ENCODE peak calls at places on chromosomes 4 and X, in eight cellular contexts. D is fibroblast of pulmonary artery; T is foreskin fibroblast; X is neural progenitor cell; K is left ventricle myocardium inferior; R is fibroblast of lung; Y is transverse colon; V is CD8-positive, alpha-beta T cell. E is an unnamed sample.

GRCh38 chrX:14056201-14056600 is 26.5 kb upstream of the GEMIN8 start:
- DNase-seq in T (no peak), R (peak), K (no peak), D (peak), Y (no peak), X (no peak), V (no peak), E (no peak)

GRCh38 chrX:47422444-47422843 is 52.1 kb downstream of the ZNF157 start:
- DNase-seq in R (no peak), X (no peak), T (no peak), V (no peak), D (no peak), K (no peak), Y (no peak), E (no peak)

GRCh38 chr4:15744016-15744415 is 34.1 kb upstream of the CD38 start:
- DNase-seq in K (no peak), Y (no peak), X (no peak), R (peak), D (peak), V (no peak), T (no peak), E (peak)

GRCh38 chrX:53357799-53358530 is 64.5 kb downstream of the SMC1A start:
- DNase-seq in D (peak), Y (no peak), T (peak), V (no peak), R (peak), K (no peak), X (peak), E (no peak)

GRCh38 chr4:3416821-3417221 is 24.9 kb upstream of the HGFAC start:
- DNase-seq in D (no peak), X (no peak), R (no peak), V (no peak), T (no peak), Y (no peak), K (peak), E (no peak)

GRCh38 chr4:87038837-87039715 is 104.3 kb downstream of the AFF1 start:
- DNase-seq in Y (peak), K (peak), V (no peak), T (peak), D (peak), X (peak), R (peak), E (no peak)

GRCh38 chrX:1491851-1492349 is 39.2 kb upstream of the ASMTL start:
- DNase-seq in Y (no peak), X (peak), K (no peak), D (peak), V (no peak), T (no peak), R (no peak), E (no peak)

GRCh38 chr4:65502151-65502691 is 168.1 kb downstream of the EPHA5 start:
- DNase-seq in R (peak), T (no peak), X (no peak), D (peak), Y (no peak), K (no peak), V (no peak), E (peak)

GRCh38 chr4:1512738-1513660 is 106.8 kb upstream of the NKX1-1 start:
- DNase-seq in R (peak), X (peak), V (peak), Y (peak), T (no peak), K (peak), D (peak), E (no peak)

GRCh38 chr4:111839186-111839585 is 306.1 kb upstream of the FAM241A start:
- DNase-seq in D (no peak), T (no peak), Y (no peak), K (no peak), V (no peak), X (peak), R (no peak), E (no peak)

GRCh38 chr4:184746532-184746870 is 12.6 kb upstream of the CENPU start:
- DNase-seq in K (no peak), Y (no peak), T (peak), V (no peak), R (peak), X (no peak), D (peak), E (peak)

GRCh38 chr4:87746001-87746400 is 53.4 kb upstream of the IBSP start:
- DNase-seq in R (no peak), Y (no peak), T (no peak), V (no peak), D (no peak), K (no peak), X (no peak), E (no peak)

GRCh38 chrX:153700967-153701366 is 13.2 kb downstream of the SLC6A8 start:
- DNase-seq in T (no peak), K (no peak), V (no peak), Y (no peak), R (no peak), D (no peak), X (no peak), E (no peak)

GRCh38 chr4:86990510-86990909 is 55.7 kb downstream of the AFF1 start:
- DNase-seq in R (no peak), Y (no peak), V (no peak), X (no peak), K (no peak), D (no peak), T (no peak), E (no peak)

GRCh38 chr4:185589067-185589844 is 53.9 kb upstream of the PDLIM3 start:
- DNase-seq in T (no peak), Y (no peak), D (peak), K (no peak), R (peak), V (no peak), X (no peak), E (peak)

GRCh38 chr4:186596850-186597390 is 41.6 kb upstream of the MTNR1A start:
- DNase-seq in R (no peak), K (no peak), Y (no peak), X (no peak), D (no peak), T (no peak), V (no peak), E (no peak)

GRCh38 chr4:71126719-71127118 is 133.3 kb downstream of the DCK start:
- DNase-seq in Y (peak), X (no peak), D (peak), K (no peak), R (peak), V (no peak), T (peak), E (peak)

GRCh38 chrX:1734806-1735205 is 119.9 kb downstream of the ASMT start:
- DNase-seq in Y (no peak), D (no peak), V (no peak), K (no peak), R (no peak), X (no peak), T (no peak), E (no peak)

GRCh38 chrX:153717445-153717844 is 6.7 kb downstream of the BCAP31 start:
- DNase-seq in Y (no peak), D (no peak), K (no peak), X (no peak), R (no peak), T (no peak), V (no peak), E (no peak)

GRCh38 chr4:77818077-77818666 is 996 bp downstream of the CNOT6L start:
- DNase-seq in Y (peak), T (peak), V (no peak), X (peak), D (peak), K (peak), R (peak), E (no peak)

GRCh38 chr4:110268352-110268751 is 69.9 kb upstream of the ELOVL6 start:
- DNase-seq in X (no peak), Y (no peak), V (no peak), D (no peak), T (no peak), R (no peak), K (no peak), E (no peak)

GRCh38 chr4:154231796-154232478 is 259.7 kb downstream of the DCHS2 start:
- DNase-seq in D (no peak), X (no peak), V (no peak), R (no peak), Y (no peak), T (no peak), K (no peak), E (no peak)

GRCh38 chr4:3630136-3630933 is 98.1 kb upstream of the LRPAP1 start:
- DNase-seq in R (no peak), T (no peak), K (no peak), D (no peak), X (no peak), Y (peak), V (no peak), E (no peak)

GRCh38 chrX:23844502-23845138 is 61.6 kb downstream of the SAT1 start:
- DNase-seq in R (peak), D (peak), V (no peak), Y (peak), T (no peak), X (no peak), K (no peak), E (no peak)

GRCh38 chr4:93791570-93792195 is 36.9 kb upstream of the ATOH1 start:
- DNase-seq in K (no peak), V (no peak), Y (peak), R (peak), T (peak), D (peak), X (peak), E (peak)

GRCh38 chrX:41468647-41469323 is 21.6 kb downstream of the NYX start:
- DNase-seq in Y (no peak), R (peak), D (peak), T (peak), K (no peak), X (no peak), V (no peak), E (no peak)

GRCh38 chr4:11698846-11699590 is 270.3 kb upstream of the HS3ST1 start:
- DNase-seq in X (no peak), D (peak), T (peak), K (no peak), V (no peak), R (peak), Y (no peak), E (no peak)

GRCh38 chr4:115145393-115146160 is 32.2 kb upstream of the NDST4 start:
- DNase-seq in D (no peak), K (no peak), V (no peak), R (no peak), Y (peak), X (no peak), T (no peak), E (no peak)

GRCh38 chrX:11664211-11664888 is 1.4 kb downstream of the ARHGAP6 start:
- DNase-seq in V (no peak), D (peak), K (peak), T (no peak), X (peak), Y (no peak), R (peak), E (no peak)

GRCh38 chrX:108439961-108440696 is 491 bp downstream of the COL4A5 start:
- DNase-seq in V (no peak), T (peak), D (no peak), K (no peak), R (peak), Y (no peak), X (peak), E (no peak)

GRCh38 chrX:66163849-66164401 is at the start of gene HEPH:
- DNase-seq in X (peak), D (peak), K (no peak), V (no peak), R (peak), T (no peak), Y (peak), E (peak)

GRCh38 chr4:109332926-109333464 is 30.5 kb upstream of the COL25A1 start:
- DNase-seq in T (no peak), K (no peak), R (no peak), Y (no peak), D (peak), V (no peak), X (peak), E (no peak)

GRCh38 chr4:92304636-92305035 is 870 bp downstream of the GRID2 start:
- DNase-seq in K (no peak), X (peak), Y (no peak), R (no peak), V (no peak), T (no peak), D (peak), E (no peak)

GRCh38 chrX:68889244-68889643 is 60.4 kb downstream of the EFNB1 start:
- DNase-seq in V (no peak), R (no peak), D (no peak), X (no peak), T (no peak), Y (no peak), K (no peak), E (no peak)

GRCh38 chr4:121091941-121092340 is 19.6 kb upstream of the NDNF start:
- DNase-seq in K (no peak), D (no peak), R (no peak), X (no peak), T (no peak), Y (no peak), V (no peak), E (no peak)

GRCh38 chr4:179855471-179855870 is 2387.7 kb upstream of the TENM3 start:
- DNase-seq in K (no peak), Y (no peak), X (no peak), T (no peak), R (peak), V (no peak), D (no peak), E (no peak)

GRCh38 chr4:8269535-8270417 is at the start of gene HTRA3:
- DNase-seq in K (peak), R (peak), V (no peak), X (peak), T (no peak), Y (peak), D (peak), E (no peak)
- H3K4me3 ChIP-seq in K (peak), R (no peak), V (no peak), X (peak), T (peak), Y (peak), D (peak), E (peak)

GRCh38 chrX:40108084-40108958 is 10.6 kb upstream of the BCOR start:
- DNase-seq in R (peak), K (peak), V (no peak), X (peak), D (no peak), Y (peak), T (no peak), E (no peak)

GRCh38 chrX:40107291-40108083 is 9.7 kb upstream of the BCOR start:
- DNase-seq in X (peak), T (no peak), K (peak), Y (peak), R (no peak), D (no peak), V (no peak), E (no peak)

GRCh38 chrX:40109288-40110008 is 11.7 kb upstream of the BCOR start:
- DNase-seq in K (peak), Y (peak), D (peak), V (no peak), T (no peak), R (peak), X (peak), E (no peak)

GRCh38 chrX:40106677-40107290 is 9.0 kb upstream of the BCOR start:
- DNase-seq in Y (no peak), K (no peak), R (no peak), D (no peak), V (no peak), T (no peak), X (no peak), E (no peak)

DNA sequence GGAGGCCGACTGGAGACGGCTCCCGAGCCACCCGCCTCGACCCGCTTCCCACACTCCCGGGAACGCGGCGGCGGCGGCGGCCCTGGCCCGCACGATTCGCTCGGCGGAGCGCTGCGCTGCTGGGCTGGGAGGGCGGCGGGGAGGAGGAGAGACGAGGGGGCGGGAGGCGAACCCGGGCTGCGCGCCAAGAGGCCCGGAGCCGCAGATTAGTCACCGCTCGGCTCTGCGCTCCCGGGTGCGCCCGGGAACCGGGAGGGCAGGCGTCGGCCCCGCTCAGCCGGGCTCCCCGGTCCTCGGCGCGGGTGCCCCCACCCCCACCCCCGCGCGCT is 11.2 kb upstream of the BCOR start:
- DNase-seq in Y (peak), T (peak), D (peak), V (peak), K (peak), R (peak), X (peak), E (no peak)
- H3K4me3 ChIP-seq in Y (peak), T (peak), D (peak), V (peak), K (peak), R (no peak), X (peak), E (peak)

GRCh38 chr4:24496597-24496996 is 87.8 kb downstream of the DHX15 start:
- DNase-seq in V (no peak), Y (no peak), X (no peak), T (no peak), R (no peak), K (no peak), D (no peak), E (no peak)

GRCh38 chr4:24495388-24495787 is 89.0 kb downstream of the DHX15 start:
- DNase-seq in D (no peak), R (no peak), X (no peak), Y (no peak), T (no peak), V (no peak), K (no peak), E (no peak)

DNA sequence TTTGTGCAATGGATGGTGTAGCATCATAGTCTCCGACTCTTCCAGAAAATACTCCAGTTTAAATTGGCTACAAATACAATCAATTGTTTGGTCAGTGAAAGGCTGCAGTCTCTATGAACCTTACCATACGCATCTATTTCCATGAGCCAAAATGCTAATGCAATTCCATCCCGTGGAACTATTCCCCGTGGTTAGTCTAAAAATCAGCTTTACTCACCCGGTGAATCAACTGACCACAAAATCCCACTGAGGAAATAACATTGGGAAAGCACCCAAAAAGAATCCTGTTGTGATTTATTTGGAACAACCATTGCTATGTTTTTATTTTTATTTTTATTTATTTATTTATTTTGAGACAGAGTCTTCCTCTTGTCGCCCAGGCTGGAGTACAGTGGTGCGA is 87.1 kb downstream of the DHX15 start:
- DNase-seq in X (no peak), T (no peak), Y (no peak), V (no peak), D (no peak), R (peak), K (no peak), E (no peak)
- H3K4me3 ChIP-seq in X (no peak), T (no peak), Y (no peak), V (no peak), D (no peak), R (no peak), K (no peak), E (no peak)

GRCh38 chr4:76620723-76621463 is 185.9 kb downstream of the SHROOM3 start:
- DNase-seq in X (no peak), K (no peak), Y (peak), T (no peak), R (no peak), D (no peak), V (no peak), E (no peak)

GRCh38 chr4:76624271-76624681 is 189.2 kb downstream of the SHROOM3 start:
- DNase-seq in Y (no peak), X (peak), R (peak), D (peak), K (no peak), V (no peak), T (peak), E (peak)

GRCh38 chr4:76622126-76622525 is 187.1 kb downstream of the SHROOM3 start:
- DNase-seq in T (no peak), V (no peak), X (no peak), R (peak), K (no peak), Y (peak), D (no peak), E (no peak)

GRCh38 chr4:76623217-76624060 is 188.4 kb downstream of the SHROOM3 start:
- DNase-seq in T (no peak), D (no peak), X (no peak), R (peak), Y (no peak), V (no peak), K (no peak), E (no peak)

GRCh38 chr4:76622717-76623116 is 187.7 kb downstream of the SHROOM3 start:
- DNase-seq in V (no peak), R (no peak), D (no peak), T (no peak), Y (no peak), K (no peak), X (no peak), E (no peak)
- H3K4me3 ChIP-seq in V (no peak), R (no peak), D (no peak), T (no peak), Y (no peak), K (no peak), X (no peak), E (no peak)

GRCh38 chr4:127782025-127782274 is 172 bp upstream of the HSPA4L start:
- DNase-seq in K (peak), V (no peak), X (peak), Y (peak), T (peak), D (peak), R (peak), E (peak)

GRCh38 chr4:127781303-127782024 is 658 bp upstream of the HSPA4L start:
- DNase-seq in R (peak), D (peak), X (no peak), V (no peak), Y (peak), T (peak), K (peak), E (no peak)

GRCh38 chr4:127783026-127783769 is 1.1 kb downstream of the HSPA4L start:
- DNase-seq in T (peak), Y (peak), K (peak), D (peak), V (no peak), R (peak), X (peak), E (peak)

GRCh38 chr4:127782275-127783025 is at the start of gene HSPA4L:
- DNase-seq in V (no peak), K (peak), Y (peak), X (peak), R (peak), T (peak), D (peak), E (no peak)

GRCh38 chr4:127783971-127784519 is 1.9 kb downstream of the HSPA4L start:
- DNase-seq in X (no peak), V (no peak), Y (no peak), R (no peak), D (no peak), K (no peak), T (no peak), E (no peak)
- H3K4me3 ChIP-seq in X (no peak), V (no peak), Y (no peak), R (peak), D (no peak), K (peak), T (no peak), E (no peak)

GRCh38 chrX:49040376-49040955 is 2.7 kb downstream of the TFE3 start:
- DNase-seq in Y (no peak), X (no peak), V (no peak), R (peak), D (peak), T (peak), K (no peak), E (no peak)

GRCh38 chrX:49037883-49038475 is 5.2 kb downstream of the TFE3 start:
- DNase-seq in V (no peak), K (no peak), T (peak), R (peak), D (peak), Y (no peak), X (no peak), E (no peak)

GRCh38 chrX:49041683-49042529 is 1.3 kb downstream of the TFE3 start:
- DNase-seq in X (no peak), Y (no peak), D (peak), R (peak), T (peak), V (no peak), K (peak), E (no peak)

GRCh38 chrX:49042581-49043219 is 457 bp downstream of the TFE3 start:
- DNase-seq in D (no peak), T (no peak), K (no peak), Y (no peak), X (no peak), R (peak), V (no peak), E (no peak)

GRCh38 chrX:49039598-49040375 is 3.4 kb downstream of the TFE3 start:
- DNase-seq in X (peak), K (peak), Y (peak), T (peak), D (peak), V (no peak), R (peak), E (peak)
- H3K4me3 ChIP-seq in X (peak), K (peak), Y (no peak), T (peak), D (peak), V (no peak), R (peak), E (peak)